ENCODE peak calls at places on chromosome 6, in ten cellular contexts. V is activated naive CD4-positive, alpha-beta T cell treated with anti-CD3 and anti-CD28 coated beads, Interleukin-2, amount 10 ng/mL, durations not matched to agents 7 days and 5 days; D is HTR-8/SVneo; T is Caki2; I is T1000; Z is renal cortical epithelial cell; W is SK-N-SH; G is ovary; P is GM18507; S is Peyer's patch. J is an unnamed sample.

GRCh38 chr6:136317023-136317649 is 27.5 kb upstream of the BCLAF1 start:
- DNase-seq in V (peak; percentile 77), D (peak; percentile 58), T (peak; percentile 41), I (peak; percentile 16), Z (peak; percentile 72), W (peak; percentile 53), G (no peak), P (peak; percentile 17), S (no peak), J (peak; percentile 85)

GRCh38 chr6:22043284-22043962 is 253.4 kb downstream of the PRL start:
- DNase-seq in V (no peak), D (no peak), T (no peak), I (no peak), Z (peak; percentile 49), W (no peak), G (peak; percentile 57), P (no peak), S (no peak), J (peak; percentile 24)

GRCh38 chr6:43495409-43495941 is 14.7 kb downstream of the LRRC73 start:
- DNase-seq in V (peak; percentile 55), D (no peak), T (no peak), I (peak; percentile 41), Z (no peak), W (no peak), G (no peak), P (no peak), S (no peak), J (no peak)

GRCh38 chr6:122476131-122476530 is 4.5 kb upstream of the SERINC1 start:
- DNase-seq in V (no peak), D (peak; percentile 26), T (no peak), I (no peak), Z (peak; percentile 47), W (peak; percentile 38), G (no peak), P (no peak), S (no peak), J (peak; percentile 78)

GRCh38 chr6:137175157-137175889 is 1.9 kb upstream of the IL22RA2 start:
- DNase-seq in V (no peak), D (no peak), T (no peak), I (no peak), Z (no peak), W (no peak), G (no peak), P (no peak), S (no peak), J (no peak)

GRCh38 chr6:137873273-137873762 is 6.3 kb downstream of the TNFAIP3 start:
- DNase-seq in V (peak; percentile 48), D (no peak), T (peak; percentile 85), I (no peak), Z (peak; percentile 99), W (no peak), G (peak; percentile 62), P (no peak), S (peak; percentile 66), J (no peak)

GRCh38 chr6:112019619-112020018 is 34.3 kb upstream of the CCN6 start:
- DNase-seq in V (no peak), D (no peak), T (no peak), I (no peak), Z (no peak), W (no peak), G (no peak), P (no peak), S (no peak), J (no peak)

GRCh38 chr6:38234934-38235678 is 404.6 kb downstream of the BTBD9 start:
- DNase-seq in V (no peak), D (no peak), T (no peak), I (no peak), Z (no peak), W (no peak), G (no peak), P (no peak), S (no peak), J (no peak)

GRCh38 chr6:137867685-137868509 is 838 bp downstream of the TNFAIP3 start:
- DNase-seq in V (peak; percentile 72), D (no peak), T (peak; percentile 35), I (no peak), Z (no peak), W (no peak), G (peak; percentile 60), P (no peak), S (peak; percentile 85), J (peak; percentile 58)

GRCh38 chr6:150291968-150292710 is 76.7 kb upstream of the IYD start:
- DNase-seq in V (no peak), D (no peak), T (no peak), I (no peak), Z (no peak), W (no peak), G (no peak), P (no peak), S (no peak), J (no peak)

GRCh38 chr6:163146036-163146435 is 268.5 kb upstream of the QKI start:
- DNase-seq in V (no peak), D (no peak), T (no peak), I (no peak), Z (no peak), W (no peak), G (no peak), P (no peak), S (no peak), J (no peak)

GRCh38 chr6:157089851-157090250 is 233.5 kb downstream of the TMEM242 start:
- DNase-seq in V (no peak), D (no peak), T (no peak), I (no peak), Z (no peak), W (no peak), G (no peak), P (no peak), S (no peak), J (no peak)

GRCh38 chr6:159002432-159003160 is 2.6 kb upstream of the RSPH3 start:
- DNase-seq in V (no peak), D (peak; percentile 33), T (peak; percentile 42), I (no peak), Z (peak; percentile 66), W (no peak), G (no peak), P (no peak), S (no peak), J (no peak)

GRCh38 chr6:28794175-28795002 is 129.4 kb downstream of the TRIM27 start:
- DNase-seq in V (peak; percentile 25), D (no peak), T (peak; percentile 75), I (no peak), Z (peak; percentile 33), W (no peak), G (no peak), P (no peak), S (no peak), J (peak; percentile 86)

GRCh38 chr6:137571854-137572253 is 77.7 kb upstream of the OLIG3 start:
- DNase-seq in V (peak; percentile 80), D (no peak), T (peak; percentile 21), I (no peak), Z (peak; percentile 34), W (peak; percentile 13), G (no peak), P (no peak), S (peak; percentile 45), J (peak; percentile 67)

GRCh38 chr6:75409286-75409685 is 84.3 kb downstream of the FILIP1 start:
- DNase-seq in V (no peak), D (no peak), T (no peak), I (no peak), Z (peak; percentile 90), W (no peak), G (no peak), P (no peak), S (no peak), J (no peak)

GRCh38 chr6:37303891-37304503 is 46.1 kb upstream of the TMEM217 start:
- DNase-seq in V (peak; percentile 48), D (peak; percentile 44), T (no peak), I (no peak), Z (peak; percentile 33), W (peak; percentile 50), G (no peak), P (peak; percentile 25), S (no peak), J (peak; percentile 80)

GRCh38 chr6:4350571-4351505 is 215.5 kb upstream of the ECI2 start:
- DNase-seq in V (no peak), D (no peak), T (no peak), I (no peak), Z (no peak), W (no peak), G (no peak), P (no peak), S (no peak), J (no peak)

GRCh38 chr6:15502451-15503345 is 160.1 kb downstream of the DTNBP1 start:
- DNase-seq in V (no peak), D (no peak), T (no peak), I (no peak), Z (no peak), W (no peak), G (no peak), P (no peak), S (no peak), J (no peak)

GRCh38 chr6:14861491-14861943 is 384.4 kb upstream of the JARID2 start:
- DNase-seq in V (no peak), D (no peak), T (no peak), I (no peak), Z (no peak), W (no peak), G (no peak), P (no peak), S (no peak), J (no peak)

GRCh38 chr6:116073765-116074450 is 13.2 kb upstream of the FRK start:
- DNase-seq in V (no peak), D (no peak), T (peak; percentile 40), I (no peak), Z (peak; percentile 93), W (no peak), G (no peak), P (no peak), S (no peak), J (peak; percentile 9)

GRCh38 chr6:31083742-31084354 is 28.5 kb downstream of the C6orf15 start:
- DNase-seq in V (peak; percentile 63), D (no peak), T (no peak), I (no peak), Z (peak; percentile 32), W (no peak), G (no peak), P (no peak), S (peak; percentile 25), J (peak; percentile 84)

GRCh38 chr6:139349464-139350020 is 24.9 kb downstream of the CITED2 start:
- DNase-seq in V (no peak), D (no peak), T (no peak), I (no peak), Z (peak; percentile 27), W (no peak), G (no peak), P (no peak), S (no peak), J (no peak)